ENCODE peak calls at places on chromosomes 13 and 19, in six cellular contexts. One of them, this sample, is unnamed.

GRCh38 chr19:2443785-2444182 is 13.0 kb downstream of the LMNB2 start:
- DNase-seq in K562: no peak
- DNase-seq in Panc1: no peak
- DNase-seq in A549: no peak
- DNase-seq in GM23338: no peak
- DNase-seq in SK-N-SH: no peak
- DNase-seq in this sample: no peak

GRCh38 chr13:99031725-99032298 is 53.9 kb upstream of the DOCK9 start:
- DNase-seq in K562: no peak
- DNase-seq in Panc1: no peak
- DNase-seq in A549: no peak
- DNase-seq in GM23338: no peak
- DNase-seq in SK-N-SH: no peak
- DNase-seq in this sample: no peak

GRCh38 chr19:45075215-45076028 is 856 bp downstream of the ZNF296 start:
- DNase-seq in K562: peak
- DNase-seq in Panc1: no peak
- DNase-seq in A549: peak
- DNase-seq in GM23338: peak
- DNase-seq in SK-N-SH: no peak
- DNase-seq in this sample: peak

GRCh38 chr19:54017266-54017665 is 25.8 kb downstream of the CACNG6 start:
- DNase-seq in K562: no peak
- DNase-seq in Panc1: no peak
- DNase-seq in A549: peak
- DNase-seq in GM23338: peak
- DNase-seq in SK-N-SH: no peak
- DNase-seq in this sample: no peak

GRCh38 chr19:4115050-4115817 is 8.7 kb downstream of the MAP2K2 start:
- DNase-seq in K562: no peak
- DNase-seq in Panc1: no peak
- DNase-seq in A549: no peak
- DNase-seq in GM23338: no peak
- DNase-seq in SK-N-SH: peak
- DNase-seq in this sample: no peak

GRCh38 chr19:52086481-52086880 is 9.1 kb downstream of the ZNF841 start:
- DNase-seq in K562: no peak
- DNase-seq in Panc1: no peak
- DNase-seq in A549: no peak
- DNase-seq in GM23338: no peak
- DNase-seq in SK-N-SH: no peak
- DNase-seq in this sample: no peak

GRCh38 chr13:18232298-18232993 is 949.2 kb downstream of the TUBA3C start:
- DNase-seq in K562: no peak
- DNase-seq in Panc1: no peak
- DNase-seq in A549: no peak
- DNase-seq in GM23338: no peak
- DNase-seq in SK-N-SH: no peak
- DNase-seq in this sample: no peak

GRCh38 chr19:37413243-37414084 is 42.6 kb downstream of the ZNF527 start:
- DNase-seq in K562: no peak
- DNase-seq in Panc1: no peak
- DNase-seq in A549: peak
- DNase-seq in GM23338: no peak
- DNase-seq in SK-N-SH: no peak
- DNase-seq in this sample: no peak

GRCh38 chr19:14150770-14151661 is 14.6 kb upstream of the ASF1B start:
- DNase-seq in K562: no peak
- DNase-seq in Panc1: no peak
- DNase-seq in A549: no peak
- DNase-seq in GM23338: no peak
- DNase-seq in SK-N-SH: peak
- DNase-seq in this sample: no peak

GRCh38 chr13:92074658-92075057 is 676.2 kb downstream of the GPC5 start:
- DNase-seq in K562: no peak
- DNase-seq in Panc1: no peak
- DNase-seq in A549: peak
- DNase-seq in GM23338: peak
- DNase-seq in SK-N-SH: peak
- DNase-seq in this sample: no peak

GRCh38 chr13:49220035-49220855 is at the start of gene MLNR:
- DNase-seq in K562: peak
- DNase-seq in Panc1: no peak
- DNase-seq in A549: peak
- DNase-seq in GM23338: peak
- DNase-seq in SK-N-SH: peak
- DNase-seq in this sample: no peak

GRCh38 chr19:44764975-44765948 is 12.4 kb upstream of the CBLC start:
- DNase-seq in K562: no peak
- DNase-seq in Panc1: no peak
- DNase-seq in A549: peak
- DNase-seq in GM23338: no peak
- DNase-seq in SK-N-SH: no peak
- DNase-seq in this sample: no peak

GRCh38 chr19:15195381-15195964 is 5.3 kb downstream of the NOTCH3 start:
- DNase-seq in K562: no peak
- DNase-seq in Panc1: no peak
- DNase-seq in A549: no peak
- DNase-seq in GM23338: peak
- DNase-seq in SK-N-SH: peak
- DNase-seq in this sample: no peak

GRCh38 chr19:16325161-16325527 is 518 bp downstream of the KLF2 start:
- DNase-seq in K562: peak
- DNase-seq in Panc1: no peak
- DNase-seq in A549: peak
- DNase-seq in GM23338: peak
- DNase-seq in SK-N-SH: peak
- DNase-seq in this sample: no peak

GRCh38 chr19:2544576-2545415 is 68.9 kb downstream of the GADD45B start:
- DNase-seq in K562: no peak
- DNase-seq in Panc1: no peak
- DNase-seq in A549: no peak
- DNase-seq in GM23338: no peak
- DNase-seq in SK-N-SH: no peak
- DNase-seq in this sample: no peak

GRCh38 chr13:85657942-85658341 is 141.3 kb downstream of the SLITRK6 start:
- DNase-seq in K562: no peak
- DNase-seq in Panc1: no peak
- DNase-seq in A549: no peak
- DNase-seq in GM23338: no peak
- DNase-seq in SK-N-SH: no peak
- DNase-seq in this sample: no peak

GRCh38 chr19:20315543-20315942 is 148.5 kb downstream of the ZNF486 start:
- DNase-seq in K562: no peak
- DNase-seq in Panc1: no peak
- DNase-seq in A549: no peak
- DNase-seq in GM23338: no peak
- DNase-seq in SK-N-SH: peak
- DNase-seq in this sample: no peak

GRCh38 chr19:4694211-4694987 is 24.3 kb upstream of the MYDGF start:
- DNase-seq in K562: peak
- DNase-seq in Panc1: peak
- DNase-seq in A549: peak
- DNase-seq in GM23338: no peak
- DNase-seq in SK-N-SH: no peak
- DNase-seq in this sample: peak

GRCh38 chr13:85286081-85286480 is 513.1 kb downstream of the SLITRK6 start:
- DNase-seq in K562: no peak
- DNase-seq in Panc1: no peak
- DNase-seq in A549: no peak
- DNase-seq in GM23338: no peak
- DNase-seq in SK-N-SH: no peak
- DNase-seq in this sample: no peak

GRCh38 chr13:111505175-111505777 is 184.8 kb downstream of the TEX29 start:
- DNase-seq in K562: peak
- DNase-seq in Panc1: no peak
- DNase-seq in A549: peak
- DNase-seq in GM23338: peak
- DNase-seq in SK-N-SH: peak
- DNase-seq in this sample: peak

GRCh38 chr13:51585234-51585672 is 991 bp downstream of the WDFY2 start:
- DNase-seq in K562: no peak
- DNase-seq in Panc1: no peak
- DNase-seq in A549: no peak
- DNase-seq in GM23338: no peak
- DNase-seq in SK-N-SH: no peak
- DNase-seq in this sample: no peak

DNA sequence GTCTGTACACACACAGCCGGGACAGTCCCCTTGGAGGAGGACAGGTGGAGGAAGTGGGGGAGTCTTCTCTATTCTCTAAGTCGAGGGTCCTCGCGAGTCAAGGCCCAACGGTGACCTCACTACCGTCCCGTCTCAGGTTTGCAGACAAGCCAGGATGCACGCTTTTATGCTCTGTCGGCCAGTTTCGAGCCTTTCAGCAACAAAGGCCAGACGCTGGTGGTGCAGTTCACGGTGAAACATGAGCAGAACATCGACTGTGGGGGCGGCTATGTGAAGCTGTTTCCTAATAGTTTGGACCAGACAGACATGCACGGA is 840 bp downstream of the CALR start:
- DNase-seq in K562: no peak
- DNase-seq in Panc1: no peak
- DNase-seq in A549: no peak
- DNase-seq in GM23338: no peak
- DNase-seq in SK-N-SH: no peak
- DNase-seq in this sample: no peak
- TF ChIP-seq REST in K562: no peak
- TF ChIP-seq REST in Panc1: no peak
- TF ChIP-seq REST in A549: no peak
- TF ChIP-seq REST in GM23338: no peak
- TF ChIP-seq REST in SK-N-SH: no peak
- TF ChIP-seq REST in this sample: no peak

GRCh38 chr19:36081894-36082293 is 27.2 kb downstream of the WDR62 start:
- DNase-seq in K562: no peak
- DNase-seq in Panc1: no peak
- DNase-seq in A549: no peak
- DNase-seq in GM23338: no peak
- DNase-seq in SK-N-SH: no peak
- DNase-seq in this sample: no peak

GRCh38 chr19:36084231-36085009 is 26.5 kb upstream of the OVOL3 start:
- DNase-seq in K562: no peak
- DNase-seq in Panc1: no peak
- DNase-seq in A549: no peak
- DNase-seq in GM23338: no peak
- DNase-seq in SK-N-SH: no peak
- DNase-seq in this sample: no peak

GRCh38 chr19:36079389-36079788 is 24.7 kb downstream of the WDR62 start:
- DNase-seq in K562: no peak
- DNase-seq in Panc1: no peak
- DNase-seq in A549: no peak
- DNase-seq in GM23338: no peak
- DNase-seq in SK-N-SH: no peak
- DNase-seq in this sample: no peak

GRCh38 chr19:36082916-36083315 is 28.0 kb upstream of the OVOL3 start:
- DNase-seq in K562: no peak
- DNase-seq in Panc1: no peak
- DNase-seq in A549: no peak
- DNase-seq in GM23338: no peak
- DNase-seq in SK-N-SH: no peak
- DNase-seq in this sample: no peak

DNA sequence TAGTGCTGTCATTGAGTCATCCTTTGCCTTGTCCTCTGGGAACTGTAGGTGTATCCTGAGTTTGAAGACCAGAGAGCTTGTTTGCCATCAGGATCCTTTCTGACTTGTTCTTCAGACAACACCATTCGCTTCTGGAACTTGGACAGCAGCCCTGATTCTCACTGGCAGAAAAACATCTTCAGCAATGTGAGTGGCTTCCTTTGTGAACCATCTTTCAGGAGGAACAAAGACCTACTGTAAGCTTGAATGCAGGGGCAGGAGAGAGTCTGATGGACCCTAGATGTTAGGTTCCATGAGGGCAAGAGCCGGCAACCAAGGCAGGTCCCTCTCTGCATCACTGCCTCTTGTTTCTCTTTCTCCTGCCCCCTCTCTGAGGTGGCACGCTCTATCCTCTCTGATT is 26.7 kb downstream of the WDR62 start:
- DNase-seq in K562: no peak
- DNase-seq in Panc1: no peak
- DNase-seq in A549: no peak
- DNase-seq in GM23338: no peak
- DNase-seq in SK-N-SH: no peak
- DNase-seq in this sample: no peak
- TF ChIP-seq REST in K562: no peak
- TF ChIP-seq REST in Panc1: no peak
- TF ChIP-seq REST in A549: no peak
- TF ChIP-seq REST in GM23338: no peak
- TF ChIP-seq REST in SK-N-SH: no peak
- TF ChIP-seq REST in this sample: no peak

DNA sequence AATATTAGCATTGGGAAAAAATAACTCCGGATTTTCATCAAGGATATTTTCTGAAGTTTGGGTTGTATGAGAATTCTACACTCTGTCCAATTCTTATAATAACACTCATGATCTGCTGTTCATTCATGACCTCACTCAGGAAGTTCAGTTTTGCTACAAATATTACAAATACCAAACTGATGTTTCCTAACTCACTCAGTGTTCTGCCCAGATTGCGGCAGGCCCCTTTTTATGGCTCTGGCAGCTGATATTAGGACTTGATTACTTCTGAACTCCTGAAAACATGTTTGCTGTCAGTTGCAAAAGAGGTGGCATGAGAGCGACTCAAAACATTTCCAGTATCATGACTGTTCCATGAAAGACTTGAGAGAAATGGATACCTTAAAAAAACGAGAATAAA is 188.0 kb downstream of the RGCC start:
- DNase-seq in K562: no peak
- DNase-seq in Panc1: no peak
- DNase-seq in A549: peak
- DNase-seq in GM23338: no peak
- DNase-seq in SK-N-SH: no peak
- DNase-seq in this sample: no peak
- TF ChIP-seq REST in K562: no peak
- TF ChIP-seq REST in Panc1: no peak
- TF ChIP-seq REST in A549: no peak
- TF ChIP-seq REST in GM23338: no peak
- TF ChIP-seq REST in SK-N-SH: no peak
- TF ChIP-seq REST in this sample: no peak

DNA sequence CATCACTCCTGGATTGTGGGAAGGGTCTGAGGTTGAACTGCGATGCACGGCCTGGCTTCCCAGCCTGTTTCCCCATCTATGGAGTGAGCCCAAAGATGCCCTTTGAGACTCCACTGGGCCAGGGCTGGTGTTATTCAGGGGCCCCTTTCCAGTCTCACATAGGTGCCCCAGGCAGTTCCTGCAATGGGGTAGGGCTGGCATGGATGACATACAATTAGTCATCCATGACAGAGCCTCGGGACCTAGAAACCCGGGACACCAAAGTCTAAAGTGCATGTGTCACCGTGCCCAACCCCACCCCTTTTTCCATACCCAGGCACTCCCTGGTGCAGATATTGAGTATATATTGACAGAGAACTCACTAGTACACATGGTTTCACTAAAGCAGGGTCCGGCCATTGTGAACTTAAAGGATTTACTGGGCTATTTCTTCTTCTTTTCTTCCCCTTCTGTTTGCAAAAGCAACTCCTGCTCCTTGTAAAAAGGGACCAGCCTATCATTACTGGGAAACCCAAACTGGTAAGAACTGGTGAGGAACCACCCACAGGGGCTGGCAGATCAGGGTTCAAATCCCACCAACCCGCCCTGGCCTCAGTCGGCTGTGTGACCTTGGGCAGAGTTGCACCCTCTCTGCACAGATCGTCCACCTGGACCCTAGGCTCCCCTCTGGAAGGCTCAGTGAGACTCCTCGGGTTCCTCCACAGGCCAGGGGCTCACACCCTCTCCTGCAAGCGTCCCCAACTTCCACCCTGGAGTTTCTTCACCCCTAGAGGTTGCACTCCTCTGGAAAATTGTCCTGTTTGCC is 2.7 kb downstream of the B3GNT3 start:
- DNase-seq in K562: no peak
- DNase-seq in Panc1: peak
- DNase-seq in A549: peak
- DNase-seq in GM23338: no peak
- DNase-seq in SK-N-SH: peak
- DNase-seq in this sample: peak
- TF ChIP-seq REST in K562: no peak
- TF ChIP-seq REST in Panc1: no peak
- TF ChIP-seq REST in A549: no peak
- TF ChIP-seq REST in GM23338: no peak
- TF ChIP-seq REST in SK-N-SH: no peak
- TF ChIP-seq REST in this sample: no peak